ENCODE peak calls at places on chromosomes 12 and 14, in seven cellular contexts. Y is lower lobe of right lung, Z is tibial artery, V is HAP-1, H is MM.1S, G is amygdala, L is Caki2. X is an unnamed sample.

GRCh38 chr12:107619831-107620230 is 65.8 kb upstream of the PWP1 start:
- DNase-seq in H (no peak), G (no peak), Z (no peak), Y (no peak), V (no peak), L (no peak), X (no peak)

GRCh38 chr12:54005853-54006699 is 2.7 kb upstream of the HOXC8 start:
- DNase-seq in Z (peak; percentile 91), V (peak; percentile 72), Y (peak; percentile 92), G (peak; percentile 18), H (peak; percentile 76), L (peak; percentile 67), X (peak; percentile 69)

GRCh38 chr14:74190910-74191575 is 48.2 kb upstream of the VSX2 start:
- DNase-seq in Z (no peak), L (no peak), H (no peak), G (no peak), Y (no peak), V (no peak), X (no peak)

GRCh38 chr14:50394713-50395112 is 2.0 kb downstream of the CDKL1 start:
- DNase-seq in Z (no peak), G (no peak), L (no peak), Y (no peak), V (no peak), H (no peak), X (no peak)

GRCh38 chr12:96495155-96495554 is 5.8 kb downstream of the CFAP54 start:
- DNase-seq in L (no peak), H (peak; percentile 27), Y (no peak), G (no peak), V (no peak), Z (no peak), X (no peak)

GRCh38 chr14:95464524-95464923 is 51.9 kb downstream of the SYNE3 start:
- DNase-seq in Z (no peak), V (no peak), H (peak; percentile 77), G (no peak), Y (no peak), L (no peak), X (no peak)

GRCh38 chr12:93016752-93017350 is 87.8 kb upstream of the EEA1 start:
- DNase-seq in H (no peak), Z (no peak), V (no peak), G (no peak), L (no peak), Y (no peak), X (no peak)

GRCh38 chr12:32895688-32896437 is 714 bp downstream of the PKP2 start:
- DNase-seq in V (peak; percentile 13), G (no peak), Y (no peak), L (no peak), H (peak; percentile 74), Z (no peak), X (no peak)

GRCh38 chr12:92208613-92209121 is 63.0 kb upstream of the BTG1 start:
- DNase-seq in H (peak; percentile 95), G (no peak), Z (no peak), Y (no peak), L (peak; percentile 58), V (peak; percentile 96), X (no peak)

GRCh38 chr14:53011053-53011462 is 60.2 kb upstream of the FERMT2 start:
- DNase-seq in Y (peak; percentile 48), G (no peak), Z (peak; percentile 83), H (no peak), V (no peak), L (no peak), X (peak; percentile 75)

GRCh38 chr14:100855256-100855930 is 29.5 kb downstream of the MEG3 start:
- DNase-seq in Y (peak; percentile 15), V (no peak), G (no peak), Z (no peak), L (no peak), H (no peak), X (no peak)

GRCh38 chr12:40106655-40107054 is 774 bp upstream of the SLC2A13 start:
- DNase-seq in Z (no peak), G (no peak), Y (no peak), H (no peak), L (no peak), V (no peak), X (no peak)

GRCh38 chr12:90959538-90960139 is 4.7 kb upstream of the CCER1 start:
- DNase-seq in V (peak; percentile 56), Y (no peak), G (peak; percentile 2), Z (no peak), L (no peak), H (peak; percentile 66), X (peak; percentile 27)

GRCh38 chr12:70190252-70191010 is 52.8 kb upstream of the CNOT2 start:
- DNase-seq in V (peak; percentile 83), H (no peak), L (no peak), Z (no peak), Y (no peak), G (no peak), X (no peak)

GRCh38 chr12:12943589-12944260 is 8.2 kb downstream of the GPRC5D start:
- DNase-seq in Z (no peak), L (no peak), H (no peak), Y (no peak), G (no peak), V (no peak), X (no peak)

GRCh38 chr12:106417926-106418910 is 60.7 kb downstream of the POLR3B start:
- DNase-seq in V (peak; percentile 23), G (no peak), L (peak; percentile 36), H (no peak), Y (no peak), Z (no peak), X (no peak)

GRCh38 chr14:24861083-24861630 is 188.8 kb downstream of the STXBP6 start:
- DNase-seq in Z (no peak), L (peak; percentile 87), Y (no peak), H (no peak), V (no peak), G (no peak), X (no peak)

GRCh38 chr12:66044731-66045130 is 85.8 kb downstream of the LLPH start:
- DNase-seq in G (no peak), H (no peak), Y (no peak), V (no peak), L (no peak), Z (no peak), X (no peak)

GRCh38 chr12:121797937-121798801 is 4.7 kb upstream of the RHOF start:
- DNase-seq in L (peak; percentile 75), H (no peak), Y (no peak), G (no peak), Z (peak; percentile 63), V (peak; percentile 93), X (no peak)

X was measured in NT2/D1.